ENCODE peak calls at places on chromosome 5, in six cellular contexts. One of them, this sample, is unnamed.

GRCh38 chr5:142179776-142180387 is 71.3 kb downstream of the NDFIP1 start:
- DNase-seq in HepG2: no peak
- DNase-seq in A549: no peak
- DNase-seq in HEK293T: no peak
- DNase-seq in K562: no peak
- DNase-seq in GM12878: no peak
- DNase-seq in this sample: no peak

GRCh38 chr5:67576112-67576511 is 379.5 kb upstream of the CD180 start:
- DNase-seq in HepG2: no peak
- DNase-seq in A549: no peak
- DNase-seq in HEK293T: no peak
- DNase-seq in K562: no peak
- DNase-seq in GM12878: no peak
- DNase-seq in this sample: no peak

GRCh38 chr5:125045647-125046046 is 299.2 kb upstream of the ZNF608 start:
- DNase-seq in HepG2: no peak
- DNase-seq in A549: peak
- DNase-seq in HEK293T: no peak
- DNase-seq in K562: no peak
- DNase-seq in GM12878: no peak
- DNase-seq in this sample: peak

GRCh38 chr5:133359861-133360260 is 252.5 kb downstream of the FSTL4 start:
- DNase-seq in HepG2: no peak
- DNase-seq in A549: no peak
- DNase-seq in HEK293T: no peak
- DNase-seq in K562: no peak
- DNase-seq in GM12878: no peak
- DNase-seq in this sample: no peak

GRCh38 chr5:151611127-151611775 is 20.1 kb upstream of the FAT2 start:
- DNase-seq in HepG2: no peak
- DNase-seq in A549: no peak
- DNase-seq in HEK293T: no peak
- DNase-seq in K562: no peak
- DNase-seq in GM12878: no peak
- DNase-seq in this sample: no peak

GRCh38 chr5:40904205-40904993 is 4.9 kb upstream of the C7 start:
- DNase-seq in HepG2: peak
- DNase-seq in A549: peak
- DNase-seq in HEK293T: peak
- DNase-seq in K562: peak
- DNase-seq in GM12878: peak
- DNase-seq in this sample: peak

GRCh38 chr5:123670981-123671557 is 159.1 kb downstream of the CSNK1G3 start:
- DNase-seq in HepG2: peak
- DNase-seq in A549: peak
- DNase-seq in HEK293T: peak
- DNase-seq in K562: peak
- DNase-seq in GM12878: no peak
- DNase-seq in this sample: peak

GRCh38 chr5:53233653-53234405 is 124.3 kb upstream of the MOCS2 start:
- DNase-seq in HepG2: no peak
- DNase-seq in A549: no peak
- DNase-seq in HEK293T: no peak
- DNase-seq in K562: no peak
- DNase-seq in GM12878: no peak
- DNase-seq in this sample: peak

GRCh38 chr5:95925345-95925744 is 36.3 kb downstream of the ELL2 start:
- DNase-seq in HepG2: no peak
- DNase-seq in A549: no peak
- DNase-seq in HEK293T: no peak
- DNase-seq in K562: no peak
- DNase-seq in GM12878: no peak
- DNase-seq in this sample: no peak

GRCh38 chr5:142512041-142512679 is 173.7 kb downstream of the FGF1 start:
- DNase-seq in HepG2: no peak
- DNase-seq in A549: no peak
- DNase-seq in HEK293T: no peak
- DNase-seq in K562: no peak
- DNase-seq in GM12878: no peak
- DNase-seq in this sample: peak

GRCh38 chr5:177154003-177154643 is 20.6 kb downstream of the NSD1 start:
- DNase-seq in HepG2: no peak
- DNase-seq in A549: no peak
- DNase-seq in HEK293T: no peak
- DNase-seq in K562: no peak
- DNase-seq in GM12878: no peak
- DNase-seq in this sample: peak

GRCh38 chr5:118692811-118693342 is 295.5 kb downstream of the DTWD2 start:
- DNase-seq in HepG2: no peak
- DNase-seq in A549: no peak
- DNase-seq in HEK293T: no peak
- DNase-seq in K562: no peak
- DNase-seq in GM12878: no peak
- DNase-seq in this sample: no peak

GRCh38 chr5:119418782-119419101 is 33.6 kb upstream of the HSD17B4 start:
- DNase-seq in HepG2: no peak
- DNase-seq in A549: no peak
- DNase-seq in HEK293T: no peak
- DNase-seq in K562: no peak
- DNase-seq in GM12878: no peak
- DNase-seq in this sample: no peak

GRCh38 chr5:141695627-141696180 is 13.7 kb upstream of the ARAP3 start:
- DNase-seq in HepG2: no peak
- DNase-seq in A549: no peak
- DNase-seq in HEK293T: no peak
- DNase-seq in K562: no peak
- DNase-seq in GM12878: no peak
- DNase-seq in this sample: no peak

GRCh38 chr5:151745071-151745705 is 13.2 kb downstream of the ATOX1 start:
- DNase-seq in HepG2: no peak
- DNase-seq in A549: no peak
- DNase-seq in HEK293T: no peak
- DNase-seq in K562: no peak
- DNase-seq in GM12878: peak
- DNase-seq in this sample: peak

GRCh38 chr5:71836084-71836483 is 117.0 kb downstream of the CARTPT start:
- DNase-seq in HepG2: no peak
- DNase-seq in A549: peak
- DNase-seq in HEK293T: no peak
- DNase-seq in K562: no peak
- DNase-seq in GM12878: no peak
- DNase-seq in this sample: peak

GRCh38 chr5:139417214-139417613 is 13.3 kb upstream of the SPATA24 start:
- DNase-seq in HepG2: no peak
- DNase-seq in A549: no peak
- DNase-seq in HEK293T: no peak
- DNase-seq in K562: no peak
- DNase-seq in GM12878: no peak
- DNase-seq in this sample: peak

GRCh38 chr5:179380211-179381035 is 35.2 kb upstream of the ADAMTS2 start:
- DNase-seq in HepG2: no peak
- DNase-seq in A549: no peak
- DNase-seq in HEK293T: no peak
- DNase-seq in K562: no peak
- DNase-seq in GM12878: no peak
- DNase-seq in this sample: no peak

GRCh38 chr5:81122271-81122670 is 110.9 kb upstream of the CKMT2 start:
- DNase-seq in HepG2: no peak
- DNase-seq in A549: no peak
- DNase-seq in HEK293T: no peak
- DNase-seq in K562: no peak
- DNase-seq in GM12878: no peak
- DNase-seq in this sample: no peak
- TF ChIP-seq BHLHE40 in HepG2: no peak
- TF ChIP-seq BHLHE40 in A549: no peak
- TF ChIP-seq BHLHE40 in HEK293T: no peak
- TF ChIP-seq BHLHE40 in K562: no peak
- TF ChIP-seq BHLHE40 in GM12878: no peak
- TF ChIP-seq BHLHE40 in this sample: no peak

GRCh38 chr5:110469486-110469885 is 257.0 kb downstream of the TMEM232 start:
- DNase-seq in HepG2: no peak
- DNase-seq in A549: no peak
- DNase-seq in HEK293T: no peak
- DNase-seq in K562: no peak
- DNase-seq in GM12878: no peak
- DNase-seq in this sample: no peak
- TF ChIP-seq BHLHE40 in HepG2: no peak
- TF ChIP-seq BHLHE40 in A549: no peak
- TF ChIP-seq BHLHE40 in HEK293T: no peak
- TF ChIP-seq BHLHE40 in K562: no peak
- TF ChIP-seq BHLHE40 in GM12878: no peak
- TF ChIP-seq BHLHE40 in this sample: no peak

DNA sequence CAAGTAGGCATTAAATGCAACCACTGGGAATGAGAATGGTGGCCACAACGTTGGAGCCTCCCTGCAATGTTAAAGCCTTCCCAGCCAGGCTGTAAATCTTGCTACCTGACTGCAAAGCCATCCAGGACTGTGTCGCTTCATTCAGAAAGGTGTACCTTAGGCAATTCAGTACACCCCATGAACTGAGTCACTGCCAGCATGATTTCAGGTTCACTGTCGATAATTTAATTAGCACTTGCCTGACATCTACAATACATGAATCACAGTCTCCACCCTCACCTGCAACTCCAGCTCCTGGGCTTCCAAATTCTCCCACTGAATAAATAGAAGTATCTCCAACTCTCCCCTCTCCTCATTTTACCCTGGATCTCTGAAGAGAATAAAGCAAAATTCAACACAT is 108.4 kb downstream of the SLIT3 start:
- DNase-seq in HepG2: no peak
- DNase-seq in A549: no peak
- DNase-seq in HEK293T: no peak
- DNase-seq in K562: no peak
- DNase-seq in GM12878: no peak
- DNase-seq in this sample: no peak
- TF ChIP-seq BHLHE40 in HepG2: no peak
- TF ChIP-seq BHLHE40 in A549: no peak
- TF ChIP-seq BHLHE40 in HEK293T: no peak
- TF ChIP-seq BHLHE40 in K562: no peak
- TF ChIP-seq BHLHE40 in GM12878: no peak
- TF ChIP-seq BHLHE40 in this sample: no peak

GRCh38 chr5:66039701-66040100 is 104.4 kb upstream of the SREK1 start:
- DNase-seq in HepG2: no peak
- DNase-seq in A549: no peak
- DNase-seq in HEK293T: no peak
- DNase-seq in K562: no peak
- DNase-seq in GM12878: no peak
- DNase-seq in this sample: no peak

GRCh38 chr5:66041612-66042011 is 102.5 kb upstream of the SREK1 start:
- DNase-seq in HepG2: no peak
- DNase-seq in A549: no peak
- DNase-seq in HEK293T: no peak
- DNase-seq in K562: no peak
- DNase-seq in GM12878: no peak
- DNase-seq in this sample: peak
- TF ChIP-seq BHLHE40 in HepG2: no peak
- TF ChIP-seq BHLHE40 in A549: no peak
- TF ChIP-seq BHLHE40 in HEK293T: no peak
- TF ChIP-seq BHLHE40 in K562: no peak
- TF ChIP-seq BHLHE40 in GM12878: no peak
- TF ChIP-seq BHLHE40 in this sample: no peak

DNA sequence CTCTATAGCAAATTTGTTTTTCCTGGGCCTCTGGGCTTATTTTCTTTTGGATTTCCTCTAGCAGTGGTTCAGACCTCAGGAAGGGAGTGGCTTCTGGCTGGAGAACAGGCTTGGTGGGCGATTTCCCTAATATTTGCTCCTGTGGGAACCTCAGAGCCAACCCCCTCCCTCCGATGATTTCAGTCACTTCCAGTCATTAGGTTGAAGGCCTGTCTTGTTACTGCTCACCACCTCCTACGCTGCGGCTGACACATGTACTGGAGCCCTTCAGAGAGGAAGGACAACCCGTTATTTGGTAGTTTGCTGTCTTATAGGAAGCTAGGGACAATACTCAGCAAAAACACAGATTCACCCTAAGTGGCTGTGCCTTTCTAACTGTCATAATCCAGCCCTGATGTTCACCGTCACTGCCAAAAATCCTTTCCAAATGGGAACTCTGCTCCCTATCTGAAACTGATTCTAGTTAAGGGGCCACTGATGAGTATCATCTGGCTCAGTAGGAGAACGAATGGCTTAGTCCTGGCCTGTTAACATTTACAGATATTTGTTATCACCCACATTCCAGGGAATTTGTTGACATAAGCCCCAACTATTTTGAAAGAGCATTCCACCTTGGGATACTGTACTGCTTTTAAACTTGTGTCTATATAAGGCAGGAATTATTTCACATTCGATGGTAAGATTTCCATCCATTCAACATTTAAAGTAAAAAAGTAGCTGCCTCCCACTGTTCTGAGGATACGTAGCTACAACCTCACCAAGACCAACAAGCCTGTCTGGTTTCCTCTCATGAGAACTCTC is 29.3 kb upstream of the ANKH start:
- DNase-seq in HepG2: peak
- DNase-seq in A549: no peak
- DNase-seq in HEK293T: no peak
- DNase-seq in K562: no peak
- DNase-seq in GM12878: no peak
- DNase-seq in this sample: peak
- TF ChIP-seq BHLHE40 in HepG2: no peak
- TF ChIP-seq BHLHE40 in A549: no peak
- TF ChIP-seq BHLHE40 in HEK293T: no peak
- TF ChIP-seq BHLHE40 in K562: no peak
- TF ChIP-seq BHLHE40 in GM12878: no peak
- TF ChIP-seq BHLHE40 in this sample: no peak

GRCh38 chr5:172410160-172410559 is 44.2 kb downstream of the SH3PXD2B start:
- DNase-seq in HepG2: no peak
- DNase-seq in A549: no peak
- DNase-seq in HEK293T: no peak
- DNase-seq in K562: no peak
- DNase-seq in GM12878: peak
- DNase-seq in this sample: peak
- TF ChIP-seq BHLHE40 in HepG2: no peak
- TF ChIP-seq BHLHE40 in A549: no peak
- TF ChIP-seq BHLHE40 in HEK293T: no peak
- TF ChIP-seq BHLHE40 in K562: no peak
- TF ChIP-seq BHLHE40 in GM12878: no peak
- TF ChIP-seq BHLHE40 in this sample: no peak